ENCODE peak calls at places on chromosomes 2 and 18, in eight cellular contexts. One of them, this sample, is unnamed.

GRCh38 chr2:10764101-10764785 is 42.8 kb downstream of the ATP6V1C2 start:
- DNase-seq in NB4: no peak
- DNase-seq in tibial nerve: no peak
- DNase-seq in colonic mucosa: no peak
- DNase-seq in pancreas: no peak
- DNase-seq in H9: no peak
- DNase-seq in fibroblast of pulmonary artery: no peak
- DNase-seq in mesothelial cell of epicardium: no peak
- DNase-seq in this sample: no peak

GRCh38 chr2:241729868-241730267 is 4.6 kb upstream of the D2HGDH start:
- DNase-seq in NB4: no peak
- DNase-seq in tibial nerve: no peak
- DNase-seq in colonic mucosa: no peak
- DNase-seq in pancreas: no peak
- DNase-seq in H9: no peak
- DNase-seq in fibroblast of pulmonary artery: no peak
- DNase-seq in mesothelial cell of epicardium: no peak
- DNase-seq in this sample: no peak

GRCh38 chr2:222613715-222614331 is 42.1 kb downstream of the FARSB start:
- DNase-seq in NB4: peak; percentile 68
- DNase-seq in tibial nerve: no peak
- DNase-seq in colonic mucosa: no peak
- DNase-seq in pancreas: no peak
- DNase-seq in H9: peak; percentile 31
- DNase-seq in fibroblast of pulmonary artery: peak; percentile 77
- DNase-seq in mesothelial cell of epicardium: no peak
- DNase-seq in this sample: peak; percentile 8

GRCh38 chr2:195575879-195576391 is 81.1 kb upstream of the SLC39A10 start:
- DNase-seq in NB4: peak; percentile 66
- DNase-seq in tibial nerve: peak; percentile 24
- DNase-seq in colonic mucosa: no peak
- DNase-seq in pancreas: no peak
- DNase-seq in H9: no peak
- DNase-seq in fibroblast of pulmonary artery: peak; percentile 97
- DNase-seq in mesothelial cell of epicardium: no peak
- DNase-seq in this sample: no peak

GRCh38 chr2:169891593-169892298 is 64.5 kb downstream of the UBR3 start:
- DNase-seq in NB4: no peak
- DNase-seq in tibial nerve: no peak
- DNase-seq in colonic mucosa: no peak
- DNase-seq in pancreas: no peak
- DNase-seq in H9: no peak
- DNase-seq in fibroblast of pulmonary artery: peak; percentile 40
- DNase-seq in mesothelial cell of epicardium: no peak
- DNase-seq in this sample: no peak

GRCh38 chr2:85804583-85804982 is 50.8 kb downstream of the ATOH8 start:
- DNase-seq in NB4: peak; percentile 68
- DNase-seq in tibial nerve: no peak
- DNase-seq in colonic mucosa: no peak
- DNase-seq in pancreas: no peak
- DNase-seq in H9: no peak
- DNase-seq in fibroblast of pulmonary artery: no peak
- DNase-seq in mesothelial cell of epicardium: peak; percentile 30
- DNase-seq in this sample: no peak

GRCh38 chr2:169027240-169027639 is 3.9 kb downstream of the ABCB11 start:
- DNase-seq in NB4: no peak
- DNase-seq in tibial nerve: no peak
- DNase-seq in colonic mucosa: no peak
- DNase-seq in pancreas: no peak
- DNase-seq in H9: no peak
- DNase-seq in fibroblast of pulmonary artery: no peak
- DNase-seq in mesothelial cell of epicardium: no peak
- DNase-seq in this sample: no peak

GRCh38 chr2:19545507-19545906 is 187.1 kb upstream of the OSR1 start:
- DNase-seq in NB4: no peak
- DNase-seq in tibial nerve: no peak
- DNase-seq in colonic mucosa: no peak
- DNase-seq in pancreas: no peak
- DNase-seq in H9: no peak
- DNase-seq in fibroblast of pulmonary artery: no peak
- DNase-seq in mesothelial cell of epicardium: no peak
- DNase-seq in this sample: no peak

GRCh38 chr18:55224086-55224625 is 264.9 kb upstream of the CCDC68 start:
- DNase-seq in NB4: no peak
- DNase-seq in tibial nerve: no peak
- DNase-seq in colonic mucosa: no peak
- DNase-seq in pancreas: no peak
- DNase-seq in H9: no peak
- DNase-seq in fibroblast of pulmonary artery: no peak
- DNase-seq in mesothelial cell of epicardium: no peak
- DNase-seq in this sample: no peak

GRCh38 chr2:72148975-72149555 is 1.4 kb upstream of the CYP26B1 start:
- DNase-seq in NB4: peak; percentile 63
- DNase-seq in tibial nerve: no peak
- DNase-seq in colonic mucosa: peak; percentile 60
- DNase-seq in pancreas: no peak
- DNase-seq in H9: peak; percentile 63
- DNase-seq in fibroblast of pulmonary artery: peak; percentile 22
- DNase-seq in mesothelial cell of epicardium: no peak
- DNase-seq in this sample: no peak

GRCh38 chr2:119225084-119225864 is 1.6 kb downstream of the STEAP3 start:
- DNase-seq in NB4: no peak
- DNase-seq in tibial nerve: no peak
- DNase-seq in colonic mucosa: peak; percentile 76
- DNase-seq in pancreas: no peak
- DNase-seq in H9: no peak
- DNase-seq in fibroblast of pulmonary artery: no peak
- DNase-seq in mesothelial cell of epicardium: no peak
- DNase-seq in this sample: no peak

GRCh38 chr2:59249441-59250330 is 1008.6 kb upstream of the FANCL start:
- DNase-seq in NB4: no peak
- DNase-seq in tibial nerve: no peak
- DNase-seq in colonic mucosa: no peak
- DNase-seq in pancreas: peak; percentile 13
- DNase-seq in H9: no peak
- DNase-seq in fibroblast of pulmonary artery: no peak
- DNase-seq in mesothelial cell of epicardium: no peak
- DNase-seq in this sample: peak; percentile 45

GRCh38 chr2:106176446-106177110 is 17.5 kb downstream of the UXS1 start:
- DNase-seq in NB4: no peak
- DNase-seq in tibial nerve: no peak
- DNase-seq in colonic mucosa: no peak
- DNase-seq in pancreas: no peak
- DNase-seq in H9: no peak
- DNase-seq in fibroblast of pulmonary artery: no peak
- DNase-seq in mesothelial cell of epicardium: no peak
- DNase-seq in this sample: no peak

GRCh38 chr2:43169091-43169936 is 57.1 kb downstream of the ZFP36L2 start:
- DNase-seq in NB4: peak; percentile 96
- DNase-seq in tibial nerve: no peak
- DNase-seq in colonic mucosa: peak; percentile 91
- DNase-seq in pancreas: peak; percentile 76
- DNase-seq in H9: peak; percentile 28
- DNase-seq in fibroblast of pulmonary artery: no peak
- DNase-seq in mesothelial cell of epicardium: no peak
- DNase-seq in this sample: no peak

GRCh38 chr18:28284132-28284531 is 107.2 kb upstream of the CDH2 start:
- DNase-seq in NB4: no peak
- DNase-seq in tibial nerve: no peak
- DNase-seq in colonic mucosa: no peak
- DNase-seq in pancreas: no peak
- DNase-seq in H9: no peak
- DNase-seq in fibroblast of pulmonary artery: peak; percentile 20
- DNase-seq in mesothelial cell of epicardium: no peak
- DNase-seq in this sample: no peak

GRCh38 chr18:62596145-62597005 is 73.5 kb downstream of the ZCCHC2 start:
- DNase-seq in NB4: no peak
- DNase-seq in tibial nerve: no peak
- DNase-seq in colonic mucosa: no peak
- DNase-seq in pancreas: peak; percentile 55
- DNase-seq in H9: no peak
- DNase-seq in fibroblast of pulmonary artery: peak; percentile 3
- DNase-seq in mesothelial cell of epicardium: peak; percentile 64
- DNase-seq in this sample: peak; percentile 44

GRCh38 chr2:200383380-200384110 is 77.1 kb downstream of the SPATS2L start:
- DNase-seq in NB4: peak; percentile 62
- DNase-seq in tibial nerve: no peak
- DNase-seq in colonic mucosa: no peak
- DNase-seq in pancreas: no peak
- DNase-seq in H9: no peak
- DNase-seq in fibroblast of pulmonary artery: peak; percentile 80
- DNase-seq in mesothelial cell of epicardium: no peak
- DNase-seq in this sample: no peak

GRCh38 chr18:11504962-11505361 is 104.4 kb upstream of the SLC35G4 start:
- DNase-seq in NB4: peak; percentile 2
- DNase-seq in tibial nerve: no peak
- DNase-seq in colonic mucosa: no peak
- DNase-seq in pancreas: no peak
- DNase-seq in H9: no peak
- DNase-seq in fibroblast of pulmonary artery: no peak
- DNase-seq in mesothelial cell of epicardium: no peak
- DNase-seq in this sample: no peak

GRCh38 chr2:100206731-100207255 is 64.4 kb upstream of the AFF3 start:
- DNase-seq in NB4: no peak
- DNase-seq in tibial nerve: no peak
- DNase-seq in colonic mucosa: no peak
- DNase-seq in pancreas: no peak
- DNase-seq in H9: no peak
- DNase-seq in fibroblast of pulmonary artery: no peak
- DNase-seq in mesothelial cell of epicardium: no peak
- DNase-seq in this sample: no peak

GRCh38 chr2:166539340-166540162 is 45.5 kb upstream of the SCN7A start:
- DNase-seq in NB4: peak; percentile 67
- DNase-seq in tibial nerve: peak; percentile 72
- DNase-seq in colonic mucosa: peak; percentile 26
- DNase-seq in pancreas: no peak
- DNase-seq in H9: peak; percentile 32
- DNase-seq in fibroblast of pulmonary artery: peak; percentile 82
- DNase-seq in mesothelial cell of epicardium: no peak
- DNase-seq in this sample: peak; percentile 59
- TF ChIP-seq CTCF in NB4: peak; percentile 56
- TF ChIP-seq CTCF in tibial nerve: peak; percentile 81
- TF ChIP-seq CTCF in colonic mucosa: peak; percentile 71
- TF ChIP-seq CTCF in pancreas: peak; percentile 55
- TF ChIP-seq CTCF in H9: peak; percentile 88
- TF ChIP-seq CTCF in fibroblast of pulmonary artery: peak; percentile 80
- TF ChIP-seq CTCF in mesothelial cell of epicardium: peak; percentile 84
- TF ChIP-seq CTCF in this sample: peak; percentile 91

DNA sequence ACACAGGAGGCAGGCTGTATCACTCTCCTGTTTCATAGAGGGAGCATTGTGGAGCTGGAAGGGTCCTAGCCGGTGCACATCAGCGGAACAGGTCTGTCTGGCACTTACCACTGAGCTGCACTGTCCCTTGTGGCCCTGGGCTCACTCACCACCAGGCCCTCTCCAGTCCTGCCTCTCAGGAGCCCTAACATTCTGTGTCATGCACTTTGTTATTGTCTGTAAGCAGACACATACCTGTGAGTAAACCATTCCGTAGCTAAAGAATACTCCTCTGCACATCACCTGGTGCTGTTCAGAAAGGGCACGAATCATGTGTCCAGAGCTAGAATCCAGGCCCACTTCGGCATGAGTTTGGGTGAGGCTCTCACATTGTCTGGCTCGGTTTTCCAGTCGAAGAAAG is 93.6 kb downstream of the CRIM1 start:
- DNase-seq in NB4: no peak
- DNase-seq in tibial nerve: no peak
- DNase-seq in colonic mucosa: no peak
- DNase-seq in pancreas: no peak
- DNase-seq in H9: no peak
- DNase-seq in fibroblast of pulmonary artery: no peak
- DNase-seq in mesothelial cell of epicardium: no peak
- DNase-seq in this sample: no peak
- TF ChIP-seq CTCF in NB4: no peak
- TF ChIP-seq CTCF in tibial nerve: no peak
- TF ChIP-seq CTCF in colonic mucosa: no peak
- TF ChIP-seq CTCF in pancreas: no peak
- TF ChIP-seq CTCF in H9: no peak
- TF ChIP-seq CTCF in fibroblast of pulmonary artery: no peak
- TF ChIP-seq CTCF in mesothelial cell of epicardium: no peak
- TF ChIP-seq CTCF in this sample: no peak

GRCh38 chr2:238305092-238305862 is 15.0 kb upstream of the TRAF3IP1 start:
- DNase-seq in NB4: peak; percentile 23
- DNase-seq in tibial nerve: no peak
- DNase-seq in colonic mucosa: no peak
- DNase-seq in pancreas: no peak
- DNase-seq in H9: no peak
- DNase-seq in fibroblast of pulmonary artery: no peak
- DNase-seq in mesothelial cell of epicardium: no peak
- DNase-seq in this sample: no peak

GRCh38 chr2:238299803-238300202 is 11.4 kb upstream of the PER2 start:
- DNase-seq in NB4: no peak
- DNase-seq in tibial nerve: no peak
- DNase-seq in colonic mucosa: peak; percentile 72
- DNase-seq in pancreas: peak; percentile 66
- DNase-seq in H9: peak; percentile 18
- DNase-seq in fibroblast of pulmonary artery: no peak
- DNase-seq in mesothelial cell of epicardium: no peak
- DNase-seq in this sample: no peak

GRCh38 chr2:238302076-238302475 is 13.7 kb upstream of the PER2 start:
- DNase-seq in NB4: no peak
- DNase-seq in tibial nerve: no peak
- DNase-seq in colonic mucosa: no peak
- DNase-seq in pancreas: no peak
- DNase-seq in H9: no peak
- DNase-seq in fibroblast of pulmonary artery: no peak
- DNase-seq in mesothelial cell of epicardium: no peak
- DNase-seq in this sample: no peak

GRCh38 chr2:238304116-238304515 is 15.7 kb upstream of the PER2 start:
- DNase-seq in NB4: no peak
- DNase-seq in tibial nerve: no peak
- DNase-seq in colonic mucosa: no peak
- DNase-seq in pancreas: no peak
- DNase-seq in H9: no peak
- DNase-seq in fibroblast of pulmonary artery: no peak
- DNase-seq in mesothelial cell of epicardium: no peak
- DNase-seq in this sample: no peak

GRCh38 chr2:238302751-238303150 is 14.3 kb upstream of the PER2 start:
- DNase-seq in NB4: no peak
- DNase-seq in tibial nerve: no peak
- DNase-seq in colonic mucosa: no peak
- DNase-seq in pancreas: no peak
- DNase-seq in H9: no peak
- DNase-seq in fibroblast of pulmonary artery: no peak
- DNase-seq in mesothelial cell of epicardium: no peak
- DNase-seq in this sample: no peak
- TF ChIP-seq CTCF in NB4: no peak
- TF ChIP-seq CTCF in tibial nerve: no peak
- TF ChIP-seq CTCF in colonic mucosa: no peak
- TF ChIP-seq CTCF in pancreas: no peak
- TF ChIP-seq CTCF in H9: peak; percentile 26
- TF ChIP-seq CTCF in fibroblast of pulmonary artery: no peak
- TF ChIP-seq CTCF in mesothelial cell of epicardium: no peak
- TF ChIP-seq CTCF in this sample: no peak

DNA sequence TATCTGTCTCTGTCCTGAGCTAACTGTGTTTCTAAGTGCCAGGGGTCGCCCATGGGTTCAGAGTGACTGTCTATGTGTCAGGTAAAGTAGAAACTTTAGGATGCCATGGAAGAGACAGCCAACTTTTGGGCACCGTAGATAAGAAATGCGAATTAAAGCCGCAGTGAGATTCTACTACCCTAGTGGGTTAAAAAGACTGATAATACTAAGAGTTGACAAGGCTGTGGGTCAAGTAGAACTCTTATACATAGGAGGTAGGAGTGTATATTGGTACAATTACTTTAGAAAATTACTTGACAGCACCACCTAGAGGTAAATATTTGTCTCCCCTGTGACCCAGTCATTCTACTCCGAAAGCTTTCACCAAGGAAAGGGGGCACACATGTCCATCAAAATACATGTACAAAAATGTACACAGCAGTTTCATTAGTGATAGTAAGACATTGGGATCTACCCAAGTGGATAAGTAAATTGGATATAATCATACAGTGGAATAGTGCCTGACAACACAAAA is 371.3 kb downstream of the SLC4A3 start:
- DNase-seq in NB4: peak; percentile 13
- DNase-seq in tibial nerve: no peak
- DNase-seq in colonic mucosa: no peak
- DNase-seq in pancreas: no peak
- DNase-seq in H9: no peak
- DNase-seq in fibroblast of pulmonary artery: no peak
- DNase-seq in mesothelial cell of epicardium: no peak
- DNase-seq in this sample: no peak
- TF ChIP-seq CTCF in NB4: peak; percentile 13
- TF ChIP-seq CTCF in tibial nerve: no peak
- TF ChIP-seq CTCF in colonic mucosa: no peak
- TF ChIP-seq CTCF in pancreas: no peak
- TF ChIP-seq CTCF in H9: peak; percentile 61
- TF ChIP-seq CTCF in fibroblast of pulmonary artery: peak; percentile 6
- TF ChIP-seq CTCF in mesothelial cell of epicardium: no peak
- TF ChIP-seq CTCF in this sample: peak; percentile 30

This sample was measured in neural crest cell.